ENCODE peak calls at places on chromosomes 7 and 10, in four cellular contexts. J is gastrocnemius medialis, Q is dorsolateral prefrontal cortex, N is uterus. I is an unnamed sample.

GRCh38 chr7:36717596-36717995 is 6.7 kb downstream of the AOAH start:
- DNase-seq in J (no peak), Q (no peak), N (no peak), I (no peak)

GRCh38 chr10:75396861-75397570 is 4.5 kb downstream of the ZNF503 start:
- DNase-seq in J (no peak), Q (no peak), N (peak), I (no peak)

GRCh38 chr7:39526676-39527075 is 39.5 kb upstream of the YAE1 start:
- DNase-seq in J (no peak), Q (no peak), N (no peak), I (no peak)

GRCh38 chr7:101557421-101557820 is 71.7 kb downstream of the MYL10 start:
- DNase-seq in J (no peak), Q (no peak), N (peak), I (no peak)

GRCh38 chr7:124700655-124701054 is 64.9 kb downstream of the GPR37 start:
- DNase-seq in J (no peak), Q (no peak), N (no peak), I (no peak)

GRCh38 chr10:86599729-86600128 is 54.6 kb upstream of the OPN4 start:
- DNase-seq in J (no peak), Q (no peak), N (no peak), I (no peak)

GRCh38 chr7:151315038-151315655 is 26.5 kb upstream of the NUB1 start:
- DNase-seq in J (peak), Q (peak), N (peak), I (no peak)

GRCh38 chr10:13674645-13675588 is 88.2 kb downstream of the PRPF18 start:
- DNase-seq in J (no peak), Q (no peak), N (no peak), I (no peak)

GRCh38 chr7:23607130-23607529 is 9.9 kb downstream of the CCDC126 start:
- DNase-seq in J (no peak), Q (no peak), N (no peak), I (no peak)

GRCh38 chr10:11243425-11244222 is 226.0 kb downstream of the CELF2 start:
- DNase-seq in J (no peak), Q (no peak), N (no peak), I (peak)

GRCh38 chr7:25894902-25895791 is 256.9 kb upstream of the NFE2L3 start:
- DNase-seq in J (peak), Q (peak), N (peak), I (no peak)

GRCh38 chr7:82805527-82805960 is 357.1 kb downstream of the PCLO start:
- DNase-seq in J (no peak), Q (no peak), N (no peak), I (peak)

GRCh38 chr7:20241491-20242261 is 24.5 kb upstream of the MACC1 start:
- DNase-seq in J (no peak), Q (no peak), N (no peak), I (peak)

GRCh38 chr7:1532456-1533254 is 2.2 kb downstream of the MAFK start:
- DNase-seq in J (peak), Q (peak), N (peak), I (peak)

GRCh38 chr7:27183682-27184341 is 1.2 kb downstream of the HOXA11 start:
- DNase-seq in J (peak), Q (no peak), N (peak), I (no peak)

GRCh38 chr10:3539696-3540383 is 245.2 kb downstream of the KLF6 start:
- DNase-seq in J (no peak), Q (no peak), N (no peak), I (no peak)

GRCh38 chr7:90961037-90961725 is 303.1 kb upstream of the FZD1 start:
- DNase-seq in J (no peak), Q (no peak), N (no peak), I (no peak)

GRCh38 chr7:130902755-130903357 is 168.8 kb upstream of the KLF14 start:
- DNase-seq in J (no peak), Q (no peak), N (no peak), I (no peak)

GRCh38 chr7:21850531-21851285 is 95.0 kb downstream of the CDCA7L start:
- DNase-seq in J (no peak), Q (no peak), N (no peak), I (peak)

GRCh38 chr7:39259391-39260003 is 281.8 kb downstream of the POU6F2 start:
- DNase-seq in J (no peak), Q (no peak), N (no peak), I (no peak)

GRCh38 chr7:157991761-157992160 is 595.9 kb downstream of the PTPRN2 start:
- DNase-seq in J (no peak), Q (no peak), N (no peak), I (no peak)

GRCh38 chr10:96250349-96250748 is 21.0 kb downstream of the BLNK start:
- DNase-seq in J (no peak), Q (no peak), N (no peak), I (no peak)

GRCh38 chr10:4543943-4544540 is 282.0 kb upstream of the AKR1E2 start:
- DNase-seq in J (no peak), Q (no peak), N (no peak), I (no peak)

GRCh38 chr10:68987611-68988010 is 992 bp upstream of the KIFBP start:
- DNase-seq in J (no peak), Q (no peak), N (no peak), I (no peak)

GRCh38 chr10:68997216-68997615 is 8.6 kb downstream of the KIFBP start:
- DNase-seq in J (no peak), Q (no peak), N (no peak), I (no peak)

GRCh38 chr10:68989317-68989990 is 851 bp downstream of the KIFBP start:
- DNase-seq in J (no peak), Q (no peak), N (no peak), I (no peak)

GRCh38 chr10:68988530-68989316 is at the start of gene KIFBP:
- DNase-seq in J (peak), Q (peak), N (peak), I (peak)

GRCh38 chr10:68992721-68993440 is 4.3 kb downstream of the KIFBP start:
- DNase-seq in J (peak), Q (no peak), N (no peak), I (peak)
- H3K4me3 ChIP-seq in J (no peak), Q (peak), N (no peak), I (no peak)

GRCh38 chr7:155997431-155998327 is 185.4 kb upstream of the SHH start:
- DNase-seq in J (no peak), Q (no peak), N (no peak), I (no peak)
- H3K4me3 ChIP-seq in J (no peak), Q (no peak), N (no peak), I (no peak)

DNA sequence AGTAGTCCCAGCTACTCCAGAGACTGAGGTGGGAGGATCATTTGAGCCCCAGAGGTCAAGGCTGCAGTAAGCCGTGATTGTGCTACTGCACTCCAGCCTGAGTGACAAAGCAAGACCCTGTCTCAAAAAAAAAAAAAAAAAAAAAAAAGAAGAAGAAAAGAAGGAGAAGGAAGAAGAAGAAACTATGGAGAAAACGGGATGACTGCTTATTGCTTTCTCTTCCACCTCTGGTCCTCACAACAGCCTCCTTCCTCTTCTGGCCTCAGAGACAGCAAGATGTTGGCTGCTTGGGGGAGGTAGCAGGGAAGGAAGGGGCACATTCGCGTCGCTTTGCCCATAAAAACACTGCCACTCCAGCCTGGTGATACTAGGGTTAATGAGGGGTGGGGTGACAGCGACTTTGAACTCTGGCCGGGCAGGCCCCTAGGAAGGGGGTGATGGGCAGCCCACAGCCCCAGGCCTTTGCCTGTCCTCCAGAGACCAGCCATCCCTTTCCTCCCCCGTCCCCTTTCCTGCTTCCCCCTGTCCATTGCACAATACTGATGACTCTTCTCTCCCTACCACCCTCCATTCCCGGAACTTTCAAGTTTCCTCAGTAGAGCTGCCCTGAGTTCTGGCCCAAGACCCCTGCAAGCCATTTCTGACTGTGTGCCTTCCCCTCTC is 2.0 kb upstream of the CUEDC2 start:
- DNase-seq in J (no peak), Q (no peak), N (no peak), I (no peak)
- H3K4me3 ChIP-seq in J (no peak), Q (no peak), N (no peak), I (no peak)

GRCh38 chr7:136870799-136871487 is 2.5 kb downstream of the CHRM2 start:
- DNase-seq in J (no peak), Q (peak), N (no peak), I (no peak)

GRCh38 chr7:136868496-136869005 is at the start of gene CHRM2:
- DNase-seq in J (no peak), Q (no peak), N (no peak), I (no peak)

GRCh38 chr7:136869006-136869961 is 832 bp downstream of the CHRM2 start:
- DNase-seq in J (no peak), Q (peak), N (no peak), I (no peak)

GRCh38 chr7:136874393-136875032 is 6.1 kb downstream of the CHRM2 start:
- DNase-seq in J (no peak), Q (no peak), N (no peak), I (no peak)

GRCh38 chr7:136869991-136870798 is 1.7 kb downstream of the CHRM2 start:
- DNase-seq in J (no peak), Q (no peak), N (no peak), I (no peak)
- H3K4me3 ChIP-seq in J (no peak), Q (peak), N (peak), I (peak)

GRCh38 chr7:142494021-142494420 is 236.2 kb upstream of the PRSS58 start:
- DNase-seq in J (no peak), Q (no peak), N (no peak), I (no peak)

GRCh38 chr7:142500364-142500763 is 242.5 kb upstream of the PRSS58 start:
- DNase-seq in J (no peak), Q (no peak), N (no peak), I (no peak)

GRCh38 chr7:142498364-142498763 is 240.5 kb upstream of the PRSS58 start:
- DNase-seq in J (no peak), Q (no peak), N (no peak), I (no peak)

GRCh38 chr7:142499641-142500040 is 241.8 kb upstream of the PRSS58 start:
- DNase-seq in J (no peak), Q (no peak), N (no peak), I (no peak)

GRCh38 chr7:142496545-142496991 is 238.7 kb upstream of the PRSS58 start:
- DNase-seq in J (no peak), Q (no peak), N (no peak), I (no peak)
- H3K4me3 ChIP-seq in J (no peak), Q (no peak), N (no peak), I (no peak)

GRCh38 chr7:16989883-16990413 is 108.2 kb upstream of the AGR3 start:
- DNase-seq in J (peak), Q (peak), N (peak), I (no peak)
- H3K4me3 ChIP-seq in J (no peak), Q (peak), N (no peak), I (peak)

GRCh38 chr10:51314079-51314835 is 240.0 kb downstream of the PRKG1 start:
- DNase-seq in J (no peak), Q (no peak), N (no peak), I (no peak)

GRCh38 chr10:51312817-51313216 is 238.5 kb downstream of the PRKG1 start:
- DNase-seq in J (no peak), Q (no peak), N (no peak), I (no peak)

GRCh38 chr10:51313259-51313658 is 239.0 kb downstream of the PRKG1 start:
- DNase-seq in J (no peak), Q (no peak), N (no peak), I (no peak)

GRCh38 chr10:51308096-51308495 is 233.8 kb downstream of the PRKG1 start:
- DNase-seq in J (no peak), Q (no peak), N (no peak), I (no peak)

DNA sequence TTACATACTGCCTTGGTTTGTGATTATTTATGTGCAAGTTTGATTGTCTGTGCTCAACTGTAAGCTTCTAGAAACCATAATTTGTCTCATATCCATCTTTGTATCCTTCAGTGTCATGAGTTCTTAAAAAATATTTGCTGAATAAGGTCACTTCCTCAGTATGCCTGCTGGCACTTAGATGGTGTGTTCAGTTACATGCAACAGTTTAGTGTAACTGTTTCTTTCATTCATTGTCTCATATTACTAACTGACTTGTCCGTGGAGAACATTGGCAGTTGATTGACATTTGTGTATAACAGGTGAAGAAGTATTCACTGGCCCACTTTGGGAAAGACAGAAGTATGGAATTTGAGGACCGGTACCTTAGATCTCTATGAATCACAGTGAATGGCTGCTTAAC is 236.9 kb downstream of the PRKG1 start:
- DNase-seq in J (peak), Q (no peak), N (no peak), I (no peak)
- H3K4me3 ChIP-seq in J (no peak), Q (no peak), N (no peak), I (no peak)

DNA sequence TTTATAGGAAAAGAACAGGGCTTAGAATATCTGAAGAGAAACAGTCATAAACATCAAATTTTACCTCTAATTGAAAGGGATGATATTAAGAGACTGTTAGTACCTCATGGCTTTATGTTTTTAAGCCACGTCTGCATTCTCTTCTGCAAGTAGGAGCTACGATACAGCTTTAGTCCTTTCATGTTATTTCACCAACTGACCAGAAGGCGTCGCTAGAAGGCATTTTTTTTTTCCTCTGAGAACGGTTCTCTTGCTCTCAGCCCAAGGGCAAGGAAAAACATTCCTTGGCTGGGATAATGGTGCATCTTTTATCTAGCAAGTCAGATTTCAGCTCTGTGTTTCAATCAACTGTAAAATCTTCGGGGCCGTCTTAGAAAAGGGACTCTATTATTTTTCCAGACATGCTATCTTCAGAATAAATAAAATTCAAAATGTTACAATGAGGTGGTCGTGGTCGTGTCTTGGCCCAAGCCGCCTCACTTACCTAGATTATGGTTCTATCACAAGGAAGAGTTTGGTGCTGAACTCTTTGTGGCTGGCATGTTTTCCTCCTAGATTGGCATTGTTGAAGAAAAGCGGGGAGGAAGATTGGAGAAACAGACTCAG is 41.6 kb upstream of the LYZL2 start:
- DNase-seq in J (no peak), Q (no peak), N (peak), I (peak)
- H3K4me3 ChIP-seq in J (peak), Q (peak), N (peak), I (no peak)

GRCh38 chr7:17062433-17063383 is 180.9 kb upstream of the AGR3 start:
- DNase-seq in J (no peak), Q (no peak), N (no peak), I (no peak)
- H3K4me3 ChIP-seq in J (no peak), Q (no peak), N (no peak), I (no peak)

I was measured in BJ.